ENCODE peak calls at places on chromosomes 5 and 9, in nine cellular contexts. One of them, this sample, is unnamed.

GRCh38 chr9:96293481-96293880 is 8.5 kb downstream of the HSD17B3 start:
- DNase-seq in aorta: no peak
- DNase-seq in tibial nerve: no peak
- DNase-seq in Peyer's patch: no peak
- DNase-seq in HCT116: peak
- DNase-seq in A549: no peak
- DNase-seq in ovary: no peak
- DNase-seq in astrocyte: peak
- DNase-seq in CD8-positive, alpha-beta memory T cell: no peak
- DNase-seq in this sample: no peak

GRCh38 chr9:82549174-82549821 is 513.6 kb downstream of the RASEF start:
- DNase-seq in aorta: no peak
- DNase-seq in tibial nerve: no peak
- DNase-seq in Peyer's patch: no peak
- DNase-seq in HCT116: no peak
- DNase-seq in A549: no peak
- DNase-seq in ovary: no peak
- DNase-seq in astrocyte: no peak
- DNase-seq in CD8-positive, alpha-beta memory T cell: no peak
- DNase-seq in this sample: peak

GRCh38 chr9:135039266-135039870 is 48.1 kb upstream of the OLFM1 start:
- DNase-seq in aorta: no peak
- DNase-seq in tibial nerve: no peak
- DNase-seq in Peyer's patch: peak
- DNase-seq in HCT116: no peak
- DNase-seq in A549: no peak
- DNase-seq in ovary: no peak
- DNase-seq in astrocyte: no peak
- DNase-seq in CD8-positive, alpha-beta memory T cell: no peak
- DNase-seq in this sample: no peak

GRCh38 chr9:130304141-130304540 is 38.6 kb downstream of the HMCN2 start:
- DNase-seq in aorta: no peak
- DNase-seq in tibial nerve: no peak
- DNase-seq in Peyer's patch: no peak
- DNase-seq in HCT116: no peak
- DNase-seq in A549: no peak
- DNase-seq in ovary: no peak
- DNase-seq in astrocyte: no peak
- DNase-seq in CD8-positive, alpha-beta memory T cell: no peak
- DNase-seq in this sample: no peak

GRCh38 chr5:103605277-103605676 is 42.7 kb upstream of the NUDT12 start:
- DNase-seq in aorta: no peak
- DNase-seq in tibial nerve: no peak
- DNase-seq in Peyer's patch: no peak
- DNase-seq in HCT116: no peak
- DNase-seq in A549: no peak
- DNase-seq in ovary: no peak
- DNase-seq in astrocyte: no peak
- DNase-seq in CD8-positive, alpha-beta memory T cell: no peak
- DNase-seq in this sample: no peak

GRCh38 chr5:14090290-14090689 is 52.9 kb upstream of the TRIO start:
- DNase-seq in aorta: no peak
- DNase-seq in tibial nerve: no peak
- DNase-seq in Peyer's patch: no peak
- DNase-seq in HCT116: no peak
- DNase-seq in A549: no peak
- DNase-seq in ovary: no peak
- DNase-seq in astrocyte: no peak
- DNase-seq in CD8-positive, alpha-beta memory T cell: no peak
- DNase-seq in this sample: no peak

GRCh38 chr5:166768536-166768935 is 1522.9 kb upstream of the WWC1 start:
- DNase-seq in aorta: no peak
- DNase-seq in tibial nerve: no peak
- DNase-seq in Peyer's patch: no peak
- DNase-seq in HCT116: no peak
- DNase-seq in A549: no peak
- DNase-seq in ovary: no peak
- DNase-seq in astrocyte: no peak
- DNase-seq in CD8-positive, alpha-beta memory T cell: no peak
- DNase-seq in this sample: no peak

GRCh38 chr5:177598477-177598876 is 1.5 kb upstream of the B4GALT7 start:
- DNase-seq in aorta: no peak
- DNase-seq in tibial nerve: no peak
- DNase-seq in Peyer's patch: no peak
- DNase-seq in HCT116: no peak
- DNase-seq in A549: no peak
- DNase-seq in ovary: no peak
- DNase-seq in astrocyte: no peak
- DNase-seq in CD8-positive, alpha-beta memory T cell: no peak
- DNase-seq in this sample: no peak

GRCh38 chr5:111548992-111549649 is 36.8 kb upstream of the STARD4 start:
- DNase-seq in aorta: no peak
- DNase-seq in tibial nerve: no peak
- DNase-seq in Peyer's patch: no peak
- DNase-seq in HCT116: no peak
- DNase-seq in A549: peak
- DNase-seq in ovary: no peak
- DNase-seq in astrocyte: peak
- DNase-seq in CD8-positive, alpha-beta memory T cell: no peak
- DNase-seq in this sample: no peak

GRCh38 chr9:135320943-135321342 is 158.6 kb upstream of the PPP1R26 start:
- DNase-seq in aorta: peak
- DNase-seq in tibial nerve: no peak
- DNase-seq in Peyer's patch: peak
- DNase-seq in HCT116: no peak
- DNase-seq in A549: no peak
- DNase-seq in ovary: no peak
- DNase-seq in astrocyte: no peak
- DNase-seq in CD8-positive, alpha-beta memory T cell: no peak
- DNase-seq in this sample: no peak

GRCh38 chr5:171390883-171391677 is 3.4 kb downstream of the NPM1 start:
- DNase-seq in aorta: no peak
- DNase-seq in tibial nerve: no peak
- DNase-seq in Peyer's patch: no peak
- DNase-seq in HCT116: no peak
- DNase-seq in A549: no peak
- DNase-seq in ovary: no peak
- DNase-seq in astrocyte: no peak
- DNase-seq in CD8-positive, alpha-beta memory T cell: peak
- DNase-seq in this sample: no peak

DNA sequence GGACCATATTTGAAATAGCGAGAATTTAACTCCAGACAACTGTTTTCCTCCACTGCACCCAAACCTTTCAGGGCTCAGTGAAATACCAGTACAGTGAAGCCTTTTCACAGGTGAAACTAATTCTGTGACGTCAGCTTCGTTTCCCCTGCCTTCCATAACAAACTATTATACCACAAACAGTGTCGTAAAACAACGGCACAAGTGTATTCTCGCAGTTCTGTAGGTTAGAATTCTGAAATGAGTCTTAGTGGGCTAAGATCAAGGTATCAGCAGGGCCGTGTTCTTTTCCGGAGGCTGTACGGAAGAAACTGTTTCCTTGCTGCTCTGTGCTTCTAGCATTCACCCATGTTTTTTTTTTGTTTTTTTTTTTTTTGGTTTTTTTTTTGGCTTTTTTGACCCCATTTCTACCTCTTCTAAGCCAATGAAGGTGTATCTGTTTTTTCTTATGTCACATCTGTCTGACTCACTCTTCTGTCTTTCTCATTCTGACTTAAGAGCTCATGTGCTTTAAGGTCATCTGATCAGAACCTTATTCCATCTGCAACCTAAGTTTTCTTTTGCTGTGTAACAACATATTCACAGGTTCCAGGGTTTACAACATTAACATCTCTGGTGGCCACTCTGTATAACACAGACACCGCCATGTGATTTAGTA is 20.1 kb downstream of the ISOC1 start:
- DNase-seq in aorta: no peak
- DNase-seq in tibial nerve: no peak
- DNase-seq in Peyer's patch: no peak
- DNase-seq in HCT116: no peak
- DNase-seq in A549: no peak
- DNase-seq in ovary: no peak
- DNase-seq in astrocyte: no peak
- DNase-seq in CD8-positive, alpha-beta memory T cell: no peak
- DNase-seq in this sample: no peak
- H3K27ac ChIP-seq in aorta: no peak
- H3K27ac ChIP-seq in tibial nerve: no peak
- H3K27ac ChIP-seq in Peyer's patch: no peak
- H3K27ac ChIP-seq in HCT116: no peak
- H3K27ac ChIP-seq in A549: no peak
- H3K27ac ChIP-seq in ovary: no peak
- H3K27ac ChIP-seq in astrocyte: no peak
- H3K27ac ChIP-seq in CD8-positive, alpha-beta memory T cell: no peak
- H3K27ac ChIP-seq in this sample: no peak

GRCh38 chr9:22997923-22998322 is 551.3 kb downstream of the DMRTA1 start:
- DNase-seq in aorta: no peak
- DNase-seq in tibial nerve: no peak
- DNase-seq in Peyer's patch: no peak
- DNase-seq in HCT116: no peak
- DNase-seq in A549: no peak
- DNase-seq in ovary: no peak
- DNase-seq in astrocyte: no peak
- DNase-seq in CD8-positive, alpha-beta memory T cell: no peak
- DNase-seq in this sample: no peak
- H3K4me3 ChIP-seq in aorta: no peak
- H3K4me3 ChIP-seq in tibial nerve: no peak
- H3K4me3 ChIP-seq in Peyer's patch: no peak
- H3K4me3 ChIP-seq in HCT116: no peak
- H3K4me3 ChIP-seq in A549: no peak
- H3K4me3 ChIP-seq in ovary: no peak
- H3K4me3 ChIP-seq in astrocyte: no peak
- H3K4me3 ChIP-seq in CD8-positive, alpha-beta memory T cell: no peak
- H3K4me3 ChIP-seq in this sample: no peak

GRCh38 chr9:16883586-16883985 is 13.1 kb upstream of the BNC2 start:
- DNase-seq in aorta: no peak
- DNase-seq in tibial nerve: no peak
- DNase-seq in Peyer's patch: no peak
- DNase-seq in HCT116: no peak
- DNase-seq in A549: no peak
- DNase-seq in ovary: no peak
- DNase-seq in astrocyte: no peak
- DNase-seq in CD8-positive, alpha-beta memory T cell: no peak
- DNase-seq in this sample: no peak

GRCh38 chr9:16884373-16884772 is 13.9 kb upstream of the BNC2 start:
- DNase-seq in aorta: no peak
- DNase-seq in tibial nerve: no peak
- DNase-seq in Peyer's patch: no peak
- DNase-seq in HCT116: no peak
- DNase-seq in A549: no peak
- DNase-seq in ovary: no peak
- DNase-seq in astrocyte: no peak
- DNase-seq in CD8-positive, alpha-beta memory T cell: no peak
- DNase-seq in this sample: no peak

GRCh38 chr9:16885896-16886295 is 15.4 kb upstream of the BNC2 start:
- DNase-seq in aorta: no peak
- DNase-seq in tibial nerve: no peak
- DNase-seq in Peyer's patch: no peak
- DNase-seq in HCT116: no peak
- DNase-seq in A549: no peak
- DNase-seq in ovary: no peak
- DNase-seq in astrocyte: no peak
- DNase-seq in CD8-positive, alpha-beta memory T cell: no peak
- DNase-seq in this sample: no peak

GRCh38 chr9:16888594-16888993 is 18.1 kb upstream of the BNC2 start:
- DNase-seq in aorta: no peak
- DNase-seq in tibial nerve: no peak
- DNase-seq in Peyer's patch: no peak
- DNase-seq in HCT116: no peak
- DNase-seq in A549: no peak
- DNase-seq in ovary: no peak
- DNase-seq in astrocyte: no peak
- DNase-seq in CD8-positive, alpha-beta memory T cell: no peak
- DNase-seq in this sample: no peak

GRCh38 chr9:16884952-16885513 is 14.6 kb upstream of the BNC2 start:
- DNase-seq in aorta: peak
- DNase-seq in tibial nerve: no peak
- DNase-seq in Peyer's patch: no peak
- DNase-seq in HCT116: no peak
- DNase-seq in A549: no peak
- DNase-seq in ovary: no peak
- DNase-seq in astrocyte: peak
- DNase-seq in CD8-positive, alpha-beta memory T cell: peak
- DNase-seq in this sample: peak
- H3K27ac ChIP-seq in aorta: no peak
- H3K27ac ChIP-seq in tibial nerve: no peak
- H3K27ac ChIP-seq in Peyer's patch: no peak
- H3K27ac ChIP-seq in HCT116: no peak
- H3K27ac ChIP-seq in A549: no peak
- H3K27ac ChIP-seq in ovary: no peak
- H3K27ac ChIP-seq in astrocyte: no peak
- H3K27ac ChIP-seq in CD8-positive, alpha-beta memory T cell: no peak
- H3K27ac ChIP-seq in this sample: no peak

GRCh38 chr5:122153230-122153629 is 23.9 kb downstream of the ZNF474 start:
- DNase-seq in aorta: no peak
- DNase-seq in tibial nerve: no peak
- DNase-seq in Peyer's patch: no peak
- DNase-seq in HCT116: no peak
- DNase-seq in A549: no peak
- DNase-seq in ovary: no peak
- DNase-seq in astrocyte: peak
- DNase-seq in CD8-positive, alpha-beta memory T cell: no peak
- DNase-seq in this sample: no peak

GRCh38 chr5:122154910-122155309 is 25.6 kb downstream of the ZNF474 start:
- DNase-seq in aorta: peak
- DNase-seq in tibial nerve: peak
- DNase-seq in Peyer's patch: no peak
- DNase-seq in HCT116: no peak
- DNase-seq in A549: no peak
- DNase-seq in ovary: no peak
- DNase-seq in astrocyte: peak
- DNase-seq in CD8-positive, alpha-beta memory T cell: no peak
- DNase-seq in this sample: no peak

GRCh38 chr5:122152266-122152900 is 23.0 kb downstream of the ZNF474 start:
- DNase-seq in aorta: peak
- DNase-seq in tibial nerve: no peak
- DNase-seq in Peyer's patch: no peak
- DNase-seq in HCT116: no peak
- DNase-seq in A549: no peak
- DNase-seq in ovary: no peak
- DNase-seq in astrocyte: peak
- DNase-seq in CD8-positive, alpha-beta memory T cell: no peak
- DNase-seq in this sample: no peak

GRCh38 chr5:122153774-122154173 is 24.4 kb downstream of the ZNF474 start:
- DNase-seq in aorta: no peak
- DNase-seq in tibial nerve: no peak
- DNase-seq in Peyer's patch: no peak
- DNase-seq in HCT116: no peak
- DNase-seq in A549: no peak
- DNase-seq in ovary: no peak
- DNase-seq in astrocyte: peak
- DNase-seq in CD8-positive, alpha-beta memory T cell: no peak
- DNase-seq in this sample: no peak

DNA sequence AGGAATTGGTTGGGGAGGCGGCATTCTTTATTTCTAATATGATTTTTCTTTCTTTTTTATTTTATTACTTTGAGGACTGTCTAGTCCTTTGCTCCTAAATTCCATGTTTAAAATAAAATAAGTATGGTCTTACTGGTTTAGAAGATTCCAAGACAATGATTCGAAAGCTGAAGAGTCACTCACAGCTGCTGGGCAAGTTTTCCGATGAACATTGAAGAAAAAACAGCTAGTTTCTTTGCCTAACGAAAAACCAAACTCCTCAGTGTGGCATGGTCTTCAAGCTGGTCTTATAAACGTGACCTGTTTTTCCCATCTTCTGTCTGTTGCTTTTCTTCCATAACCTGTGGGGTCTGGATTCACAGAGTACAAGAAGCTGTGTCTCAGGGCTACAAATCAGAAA is 25.1 kb downstream of the ZNF474 start:
- DNase-seq in aorta: no peak
- DNase-seq in tibial nerve: no peak
- DNase-seq in Peyer's patch: no peak
- DNase-seq in HCT116: no peak
- DNase-seq in A549: no peak
- DNase-seq in ovary: no peak
- DNase-seq in astrocyte: peak
- DNase-seq in CD8-positive, alpha-beta memory T cell: no peak
- DNase-seq in this sample: no peak
- H3K4me3 ChIP-seq in aorta: no peak
- H3K4me3 ChIP-seq in tibial nerve: no peak
- H3K4me3 ChIP-seq in Peyer's patch: no peak
- H3K4me3 ChIP-seq in HCT116: no peak
- H3K4me3 ChIP-seq in A549: no peak
- H3K4me3 ChIP-seq in ovary: no peak
- H3K4me3 ChIP-seq in astrocyte: no peak
- H3K4me3 ChIP-seq in CD8-positive, alpha-beta memory T cell: no peak
- H3K4me3 ChIP-seq in this sample: no peak

This sample was measured in pancreas.